ENCODE peak calls at places on chromosome 16, in seven cellular contexts. D is SK-N-SH, A is A549, B is IMR-90, K is K562, N is GM12878, R is H1. I is an unnamed sample.
A peak's percentile ranks its signal among the peaks of the same experiment; 100 is the strongest.

GRCh38 chr16:4792951-4793513 is 2.1 kb upstream of the SMIM22 start:
- DNase-seq in D (no peak), A (no peak), B (no peak), K (no peak), N (no peak), R (no peak), I (no peak)

GRCh38 chr16:4505356-4506153 is 29.4 kb downstream of the HMOX2 start:
- DNase-seq in D (no peak), A (no peak), B (no peak), K (no peak), N (peak; percentile 70), R (no peak), I (no peak)

GRCh38 chr16:56389554-56389953 is 35.8 kb downstream of the AMFR start:
- DNase-seq in D (no peak), A (peak; percentile 29), B (peak; percentile 100), K (no peak), N (no peak), R (no peak), I (no peak)

GRCh38 chr16:57497121-57497520 is 10.8 kb upstream of the DOK4 start:
- DNase-seq in D (no peak), A (no peak), B (no peak), K (no peak), N (no peak), R (no peak), I (no peak)

GRCh38 chr16:56964243-56965148 is 2.7 kb downstream of the CETP start:
- DNase-seq in D (peak; percentile 79), A (peak; percentile 73), B (peak; percentile 84), K (peak; percentile 94), N (no peak), R (peak; percentile 100), I (peak; percentile 79)

GRCh38 chr16:27311897-27312303 is 1.9 kb upstream of the IL4R start:
- DNase-seq in D (no peak), A (no peak), B (no peak), K (no peak), N (no peak), R (no peak), I (no peak)

GRCh38 chr16:59042296-59042695 is 308.2 kb upstream of the GOT2 start:
- DNase-seq in D (no peak), A (no peak), B (no peak), K (no peak), N (no peak), R (no peak), I (no peak)

GRCh38 chr16:11634307-11634706 is 33.9 kb upstream of the SNN start:
- DNase-seq in D (no peak), A (no peak), B (no peak), K (no peak), N (no peak), R (no peak), I (no peak)

GRCh38 chr16:20803561-20804214 is 2.6 kb downstream of the ERI2 start:
- DNase-seq in D (no peak), A (no peak), B (no peak), K (peak; percentile 41), N (no peak), R (no peak), I (no peak)

GRCh38 chr16:1105888-1106620 is 10.0 kb upstream of the C1QTNF8 start:
- DNase-seq in D (peak; percentile 98), A (peak; percentile 94), B (peak; percentile 33), K (peak; percentile 59), N (no peak), R (peak; percentile 91), I (no peak)

GRCh38 chr16:5906351-5906750 is 808.8 kb upstream of the EEF2KMT start:
- DNase-seq in D (no peak), A (no peak), B (no peak), K (no peak), N (no peak), R (no peak), I (no peak)

GRCh38 chr16:66524601-66525164 is 25.2 kb downstream of the TK2 start:
- DNase-seq in D (no peak), A (no peak), B (no peak), K (peak; percentile 70), N (peak; percentile 85), R (no peak), I (no peak)

GRCh38 chr16:1786242-1787055 is 3.7 kb downstream of the NUBP2 start:
- DNase-seq in D (no peak), A (no peak), B (no peak), K (no peak), N (no peak), R (peak; percentile 62), I (no peak)

GRCh38 chr16:58119509-58119845 is 9.7 kb downstream of the CFAP20 start:
- DNase-seq in D (no peak), A (no peak), B (no peak), K (no peak), N (no peak), R (no peak), I (no peak)

GRCh38 chr16:4381072-4381934 is 9.7 kb downstream of the VASN start:
- DNase-seq in D (no peak), A (no peak), B (no peak), K (no peak), N (no peak), R (no peak), I (no peak)

GRCh38 chr16:50038756-50039529 is 13.9 kb downstream of the CNEP1R1 start:
- DNase-seq in D (no peak), A (no peak), B (no peak), K (peak; percentile 35), N (no peak), R (no peak), I (no peak)

GRCh38 chr16:77443834-77444460 is 9.1 kb upstream of the ADAMTS18 start:
- DNase-seq in D (no peak), A (no peak), B (no peak), K (no peak), N (no peak), R (no peak), I (no peak)

GRCh38 chr16:30903596-30903995 is 7.2 kb downstream of the CTF1 start:
- DNase-seq in D (peak; percentile 84), A (no peak), B (no peak), K (peak; percentile 43), N (no peak), R (no peak), I (no peak)

GRCh38 chr16:23516366-23517137 is 6.3 kb upstream of the GGA2 start:
- DNase-seq in D (no peak), A (no peak), B (no peak), K (no peak), N (no peak), R (no peak), I (no peak)

GRCh38 chr16:52191533-52192134 is 355.3 kb downstream of the TOX3 start:
- DNase-seq in D (peak; percentile 46), A (peak; percentile 41), B (peak; percentile 58), K (peak; percentile 59), N (peak; percentile 15), R (peak; percentile 84), I (peak; percentile 29)

GRCh38 chr16:8905168-8905762 is 23.1 kb downstream of the LITAFD start:
- DNase-seq in D (peak; percentile 47), A (peak; percentile 36), B (peak; percentile 45), K (peak; percentile 42), N (no peak), R (no peak), I (peak; percentile 19)

GRCh38 chr16:67483731-67484525 is 581 bp upstream of the AGRP start:
- DNase-seq in D (no peak), A (no peak), B (peak; percentile 24), K (no peak), N (no peak), R (no peak), I (no peak)

DNA sequence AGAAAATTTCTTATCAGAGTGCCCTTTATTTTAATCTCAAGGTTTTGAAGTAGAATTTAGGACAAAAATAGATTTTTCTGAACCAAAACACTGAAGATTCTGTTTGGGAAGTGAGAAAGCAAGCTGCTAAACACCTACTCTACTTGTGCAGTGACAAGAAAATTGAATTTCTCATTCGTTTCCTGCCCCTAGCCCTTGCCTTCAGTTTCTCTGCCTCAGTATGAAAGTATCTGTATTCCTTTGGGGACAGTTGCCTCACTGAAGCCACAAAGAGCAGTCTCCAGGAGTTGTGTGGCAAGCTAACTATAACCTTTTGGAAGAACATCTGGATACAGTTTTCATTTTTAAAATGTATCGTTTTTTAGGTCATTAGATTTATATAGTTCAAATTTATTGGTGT is 19.7 kb downstream of the MOSMO start:
- DNase-seq in D (no peak), A (no peak), B (no peak), K (no peak), N (no peak), R (no peak), I (no peak)
- H3K4me1 ChIP-seq in D (peaks cover 17% of the 10 kb centered on the region), A (peaks cover 58% of the 10 kb centered on the region), B (peaks cover 11% of the 10 kb centered on the region), K (no peaks in the 10 kb centered on the region), N (peaks cover 23% of the 10 kb centered on the region), R (no peaks in the 10 kb centered on the region), I (peaks cover 93% of the 10 kb centered on the region)

DNA sequence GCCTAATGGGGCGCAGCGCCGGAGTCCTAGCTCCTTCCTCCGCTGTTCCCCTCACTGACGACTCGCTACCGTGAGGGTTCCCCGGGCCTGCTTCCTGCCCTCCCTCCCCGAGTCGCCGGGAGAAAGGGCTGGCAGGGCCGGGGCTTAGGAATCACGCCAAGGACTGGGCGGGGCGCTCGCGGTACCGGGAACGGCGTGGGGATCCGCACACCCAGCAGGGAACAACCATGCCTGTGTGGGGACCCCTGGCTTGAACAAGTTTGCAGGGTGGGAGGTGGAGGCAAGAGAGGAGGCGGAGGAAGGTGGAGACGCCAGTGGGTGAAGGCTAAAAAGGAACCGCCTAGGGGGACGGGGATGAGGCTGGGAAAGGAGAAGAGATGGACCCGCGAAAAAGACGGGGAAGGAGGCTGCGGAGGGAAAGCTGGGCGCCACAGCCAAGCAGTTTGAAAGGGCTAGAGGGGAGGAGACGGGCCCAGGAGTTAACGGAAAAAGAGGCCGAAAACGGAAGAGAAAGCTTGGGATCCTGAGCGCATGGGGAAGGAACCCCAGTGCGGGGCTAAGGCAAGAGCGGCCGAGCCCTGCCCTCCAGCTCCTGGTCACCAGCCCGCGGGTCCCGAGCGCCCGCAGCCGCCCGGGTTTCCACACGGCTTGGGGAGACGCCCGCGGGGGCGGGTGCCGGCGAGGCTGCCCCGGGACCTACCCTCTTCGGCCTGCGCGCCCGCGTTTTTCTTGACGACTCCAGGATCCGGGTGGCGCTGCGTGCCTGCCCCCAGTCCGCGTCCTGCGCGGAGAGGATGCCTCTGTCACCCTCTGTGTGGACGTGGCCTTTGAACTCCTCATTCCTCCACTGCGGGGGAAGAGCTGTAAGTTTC is 1.3 kb upstream of the CDH11 start:
- DNase-seq in D (peak; percentile 72), A (no peak), B (peak; percentile 63), K (no peak), N (no peak), R (no peak), I (no peak)
- TF ChIP-seq RAD21 in D (no peak), A (no peak), B (no peak), K (no peak), N (no peak), R (no peak), I (no peak)

GRCh38 chr16:17368951-17369350 is 101.8 kb downstream of the XYLT1 start:
- DNase-seq in D (no peak), A (no peak), B (no peak), K (no peak), N (no peak), R (no peak), I (no peak)
- H3K4me1 ChIP-seq in D (peaks cover 18% of the 10 kb centered on the region), A (no peaks in the 10 kb centered on the region), B (peaks cover 12% of the 10 kb centered on the region), K (no peaks in the 10 kb centered on the region), N (peaks cover 52% of the 10 kb centered on the region), R (peaks cover 23% of the 10 kb centered on the region), I (peaks cover 3% of the 10 kb centered on the region)

DNA sequence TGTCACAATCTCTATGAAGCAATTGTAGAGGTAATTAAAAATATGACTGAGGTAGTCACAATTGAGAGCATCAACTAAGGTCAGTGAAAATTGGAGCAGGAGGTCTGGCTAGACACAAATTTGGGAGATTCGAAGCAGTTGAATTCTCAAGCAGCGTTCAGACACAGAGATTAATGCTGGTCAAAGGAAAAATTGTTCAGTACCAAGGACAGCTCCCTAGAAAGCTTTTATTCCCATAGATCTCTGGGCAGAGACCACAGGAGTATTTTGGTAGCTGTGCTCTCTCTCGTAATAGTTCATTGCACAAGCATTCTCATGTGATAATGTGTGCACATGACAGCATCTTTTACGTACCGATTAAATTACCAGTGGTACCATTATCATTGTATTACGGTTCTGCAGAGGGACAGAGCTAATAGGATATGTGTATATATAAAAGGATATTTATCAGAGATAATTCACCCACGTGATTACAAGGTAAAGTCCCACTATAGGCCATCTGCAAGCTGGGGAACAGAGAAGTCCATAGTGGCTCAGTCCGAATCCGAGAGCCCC is 387.5 kb upstream of the HSBP1 start:
- DNase-seq in D (no peak), A (no peak), B (peak; percentile 47), K (peak; percentile 37), N (no peak), R (no peak), I (no peak)
- TF ChIP-seq RAD21 in D (no peak), A (no peak), B (no peak), K (no peak), N (no peak), R (no peak), I (no peak)

I was measured in HCT116.